ENCODE peak calls at places on chromosomes 12 and 14, in eight cellular contexts. U, Z, X, C, A, O, L and S are unnamed samples.

GRCh38 chr12:24487606-24488005 is 461.3 kb downstream of the BCAT1 start:
- DNase-seq in U (no peak), Z (no peak), X (no peak), C (no peak), A (no peak), O (no peak), L (no peak), S (no peak)

GRCh38 chr12:70317781-70318180 is 48.3 kb upstream of the KCNMB4 start:
- DNase-seq in U (no peak), Z (no peak), X (no peak), C (no peak), A (no peak), O (no peak), L (no peak), S (no peak)

GRCh38 chr12:40745386-40745785 is 53.1 kb downstream of the CNTN1 start:
- DNase-seq in U (no peak), Z (peak), X (no peak), C (no peak), A (no peak), O (no peak), L (no peak), S (no peak)

GRCh38 chr14:103899316-103899715 is 28.9 kb upstream of the TDRD9 start:
- DNase-seq in U (no peak), Z (no peak), X (no peak), C (no peak), A (peak), O (no peak), L (no peak), S (no peak)

GRCh38 chr12:121436706-121437105 is 36.8 kb downstream of the RNF34 start:
- DNase-seq in U (no peak), Z (no peak), X (no peak), C (no peak), A (no peak), O (no peak), L (no peak), S (no peak)

GRCh38 chr14:64700894-64701293 is 3.3 kb upstream of the PLEKHG3 start:
- DNase-seq in U (no peak), Z (no peak), X (no peak), C (no peak), A (no peak), O (no peak), L (no peak), S (no peak)

GRCh38 chr14:71688576-71688975 is 243.7 kb upstream of the RGS6 start:
- DNase-seq in U (no peak), Z (peak), X (no peak), C (no peak), A (peak), O (no peak), L (no peak), S (no peak)

GRCh38 chr12:52149182-52149641 is 42.6 kb downstream of the KRT80 start:
- DNase-seq in U (no peak), Z (peak), X (no peak), C (no peak), A (peak), O (no peak), L (no peak), S (no peak)

GRCh38 chr14:78836777-78837176 is 666.6 kb downstream of the NRXN3 start:
- DNase-seq in U (peak), Z (peak), X (peak), C (peak), A (peak), O (peak), L (peak), S (peak)

GRCh38 chr14:30005114-30005698 is 77.6 kb upstream of the PRKD1 start:
- DNase-seq in U (peak), Z (peak), X (no peak), C (peak), A (no peak), O (no peak), L (peak), S (no peak)
- TF ChIP-seq CTCF in U (peak), Z (peak), X (peak), C (peak), A (peak), O (peak), L (peak), S (peak)

DNA sequence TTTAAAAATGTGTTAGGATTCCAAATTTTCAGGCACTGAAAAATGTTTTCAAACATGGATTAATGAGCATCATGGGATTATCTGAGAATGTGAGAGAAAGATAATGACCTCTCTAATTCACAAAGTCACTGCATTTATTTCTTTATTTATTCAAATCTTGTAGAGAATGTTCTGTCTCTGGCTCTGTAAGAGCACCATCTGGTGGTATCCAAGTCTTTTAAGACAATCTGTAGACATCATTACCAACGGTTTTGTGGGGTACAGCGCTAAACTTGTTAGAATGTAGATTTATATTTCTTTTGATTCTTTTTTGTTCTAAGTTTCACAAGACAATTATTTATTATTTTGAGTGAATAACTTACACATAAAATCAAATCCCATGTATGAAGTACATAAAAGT is 956.0 kb upstream of the NOVA1 start:
- DNase-seq in U (no peak), Z (peak), X (no peak), C (no peak), A (no peak), O (no peak), L (peak), S (no peak)
- TF ChIP-seq CTCF in U (no peak), Z (no peak), X (no peak), C (no peak), A (no peak), O (no peak), L (no peak), S (no peak)

DNA sequence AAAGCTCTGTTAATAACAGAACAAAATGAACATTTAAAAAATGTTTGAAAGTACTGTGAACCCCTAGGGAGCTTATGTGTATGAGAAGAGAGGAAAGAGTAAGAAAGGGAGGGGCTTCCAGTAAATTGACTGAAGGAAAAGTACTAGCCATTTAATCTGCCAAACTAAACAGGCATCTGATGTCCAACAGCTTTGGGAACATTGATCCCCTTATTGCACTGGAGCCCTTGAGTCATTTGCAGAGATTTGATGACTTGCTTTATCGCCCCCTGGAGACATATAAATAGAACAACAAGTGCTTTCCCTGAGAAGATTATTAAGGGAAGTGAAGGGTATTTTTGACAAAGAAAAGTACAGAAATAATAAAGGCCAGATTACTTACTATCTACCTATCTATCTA is 319.3 kb upstream of the NOVA1 start:
- DNase-seq in U (no peak), Z (peak), X (no peak), C (peak), A (no peak), O (no peak), L (peak), S (no peak)
- TF ChIP-seq CTCF in U (peak), Z (peak), X (no peak), C (peak), A (peak), O (peak), L (peak), S (no peak)

DNA sequence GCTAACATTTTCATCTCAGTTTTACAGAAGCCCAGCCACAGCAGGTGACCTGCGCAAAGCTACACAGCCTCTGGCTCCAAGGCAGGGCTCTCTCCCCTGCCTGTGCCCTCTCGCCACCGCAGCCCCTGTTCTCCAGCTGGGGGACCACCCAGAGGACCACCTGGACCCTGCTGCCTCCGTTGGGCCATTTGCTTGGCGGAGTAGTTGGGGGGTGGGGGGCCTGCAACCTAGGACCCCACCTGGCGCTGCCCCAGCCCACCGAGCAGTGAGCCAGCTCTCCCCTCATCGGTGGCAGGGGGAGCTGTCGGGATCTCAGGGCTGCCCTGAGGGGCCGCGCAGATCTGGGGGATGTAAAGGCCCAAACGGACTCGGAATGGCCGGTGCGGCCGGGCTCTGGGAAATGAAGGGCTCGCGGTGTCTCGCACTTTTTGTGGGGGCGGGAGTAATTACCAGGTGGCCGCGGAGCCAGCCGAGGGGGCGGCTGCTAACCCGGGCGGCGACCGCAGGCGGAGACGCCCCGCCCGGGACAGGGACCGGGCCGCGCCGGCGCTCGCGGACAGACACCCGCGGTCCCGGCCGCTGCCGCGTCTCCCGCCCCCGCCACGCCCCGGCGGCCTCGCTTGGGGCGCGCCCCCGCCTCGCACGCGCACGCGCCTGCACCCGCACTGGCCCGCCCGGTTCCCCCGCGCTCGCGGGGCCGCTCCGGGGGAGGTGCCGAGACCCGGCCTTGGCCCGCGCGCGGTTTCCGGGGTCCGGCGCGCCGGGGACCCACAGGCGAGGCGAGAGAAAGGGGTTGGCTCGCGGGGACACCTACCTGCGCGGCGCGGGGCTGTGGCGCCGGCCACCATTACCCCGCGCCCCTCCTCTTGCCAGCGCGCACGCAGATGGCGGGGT is 8.6 kb upstream of the GPR68 start:
- DNase-seq in U (peak), Z (no peak), X (no peak), C (no peak), A (peak), O (no peak), L (no peak), S (peak)
- TF ChIP-seq CTCF in U (no peak), Z (no peak), X (no peak), C (peak), A (no peak), O (no peak), L (peak), S (no peak)

DNA sequence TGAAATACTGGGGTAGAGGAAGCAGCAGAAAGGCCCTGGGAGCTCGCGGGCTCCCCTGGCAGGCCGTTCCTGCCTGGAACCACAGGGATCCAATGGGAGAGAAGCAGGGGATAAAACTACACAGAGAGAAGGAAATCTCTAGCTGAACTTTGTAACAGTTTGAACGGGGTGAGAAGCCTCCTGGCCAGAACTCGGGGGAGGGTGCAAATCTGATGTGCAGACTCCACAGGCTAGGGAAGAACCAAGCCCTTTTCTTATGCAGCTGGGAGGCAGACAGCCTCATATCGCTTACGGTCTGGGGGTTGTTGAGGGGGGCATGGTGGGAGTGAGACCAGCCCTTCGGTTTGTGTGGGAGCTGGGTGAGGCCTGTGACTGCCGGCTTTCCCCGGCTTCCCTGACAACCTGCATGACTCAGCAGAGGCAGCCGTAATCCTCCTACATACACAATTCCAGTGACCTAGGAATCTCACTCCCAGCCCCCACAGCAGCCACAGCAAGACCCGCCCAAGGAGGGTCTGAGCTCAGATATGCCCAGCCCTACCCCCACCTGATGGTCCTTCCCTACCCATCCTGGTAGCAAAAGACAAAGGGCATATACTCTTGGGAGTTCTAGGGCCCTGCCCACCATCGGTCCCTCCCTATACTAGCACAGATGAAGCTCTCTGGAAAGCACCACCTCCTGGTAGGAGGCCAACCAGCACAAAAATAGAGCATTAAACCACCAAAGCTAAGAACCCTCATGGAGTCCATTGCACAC is 143.0 kb downstream of the TMTC1 start:
- DNase-seq in U (no peak), Z (peak), X (no peak), C (no peak), A (no peak), O (peak), L (no peak), S (no peak)
- TF ChIP-seq CTCF in U (no peak), Z (no peak), X (no peak), C (no peak), A (no peak), O (no peak), L (no peak), S (no peak)

DNA sequence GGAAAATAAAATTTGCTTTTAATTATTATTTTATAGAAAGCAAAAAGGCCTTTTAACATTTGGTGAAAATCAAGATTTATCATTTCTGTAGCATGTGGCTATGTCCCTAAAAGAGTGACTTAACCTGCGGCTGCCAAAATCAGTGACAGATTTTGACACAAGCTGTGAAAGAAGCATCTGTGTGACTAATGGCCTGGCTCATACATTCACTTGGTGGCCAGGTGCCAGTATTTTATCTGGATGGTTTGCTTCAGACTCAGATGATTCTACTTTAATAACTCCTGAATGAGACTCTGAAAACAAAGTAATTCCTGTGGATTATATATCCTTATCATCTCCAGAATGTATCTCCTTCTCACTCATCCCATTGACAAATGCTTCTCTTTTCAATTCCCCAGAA is 103.1 kb downstream of the FSCB start:
- DNase-seq in U (no peak), Z (peak), X (no peak), C (no peak), A (no peak), O (no peak), L (no peak), S (no peak)
- TF ChIP-seq CTCF in U (no peak), Z (no peak), X (no peak), C (no peak), A (no peak), O (no peak), L (no peak), S (no peak)

DNA sequence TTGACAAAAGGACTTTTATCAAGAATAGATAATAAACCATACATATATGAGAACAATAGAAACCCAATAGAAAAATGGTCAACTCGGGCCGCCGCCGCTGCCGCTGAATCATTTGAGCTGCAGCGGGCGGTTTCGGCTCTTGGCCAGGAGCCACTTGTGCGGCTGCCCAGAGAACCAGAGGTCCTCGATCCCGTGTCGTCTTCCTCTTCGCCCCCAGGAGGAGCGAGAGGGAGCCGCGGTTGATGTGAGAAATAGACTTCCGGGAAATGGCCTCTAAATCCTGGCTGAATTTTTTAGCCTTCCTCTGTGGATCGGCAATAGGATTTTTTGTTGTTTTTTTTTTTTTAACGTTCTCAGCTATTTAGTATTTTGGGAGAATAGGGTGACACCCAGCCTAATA is 44.8 kb downstream of the CPSF6 start:
- DNase-seq in U (peak), Z (peak), X (peak), C (peak), A (peak), O (peak), L (peak), S (peak)
- TF ChIP-seq CTCF in U (no peak), Z (peak), X (no peak), C (peak), A (peak), O (peak), L (peak), S (no peak)

DNA sequence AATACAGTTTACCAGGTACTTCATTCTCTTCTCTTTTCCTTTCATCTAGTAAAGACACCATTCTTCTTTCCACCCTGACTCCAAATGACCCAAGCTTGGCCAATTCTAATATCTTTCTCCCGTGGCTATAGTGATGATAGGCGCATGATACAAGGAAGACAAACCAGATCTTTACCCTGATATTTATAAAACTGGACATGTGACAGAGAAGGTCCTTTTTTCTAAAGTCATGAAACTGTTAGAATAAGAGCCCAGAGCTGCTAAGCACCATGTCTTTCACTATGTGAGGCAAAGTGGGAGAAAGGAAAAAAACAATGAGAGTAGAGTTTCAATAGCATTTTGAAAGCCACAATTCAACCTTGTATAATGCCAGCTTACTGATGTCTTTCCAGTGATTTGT is 212.5 kb downstream of the RASSF9 start:
- DNase-seq in U (no peak), Z (no peak), X (no peak), C (no peak), A (no peak), O (no peak), L (no peak), S (no peak)
- TF ChIP-seq CTCF in U (no peak), Z (no peak), X (no peak), C (no peak), A (no peak), O (no peak), L (no peak), S (no peak)

GRCh38 chr12:61993734-61994345 is 266.4 kb upstream of the USP15 start:
- DNase-seq in U (peak), Z (peak), X (no peak), C (peak), A (no peak), O (no peak), L (peak), S (peak)
- TF ChIP-seq CTCF in U (peak), Z (peak), X (peak), C (peak), A (peak), O (peak), L (no peak), S (peak)

GRCh38 chr14:57182760-57183503 is 85.8 kb downstream of the EXOC5 start:
- DNase-seq in U (peak), Z (peak), X (no peak), C (no peak), A (no peak), O (no peak), L (no peak), S (peak)
- TF ChIP-seq CTCF in U (no peak), Z (peak), X (no peak), C (peak), A (no peak), O (no peak), L (peak), S (peak)